ENCODE peak calls at places on chromosomes 1 and 21, in nine cellular contexts. J, P, V, X, Z, I, B, Y and A are unnamed samples.

GRCh38 chr1:53305650-53306049 is 22.2 kb downstream of the LRP8 start:
- DNase-seq in J (no peak), P (no peak), V (no peak), X (no peak), Z (no peak), I (no peak), B (no peak), Y (no peak), A (no peak)

GRCh38 chr1:87805661-87806376 is 477.1 kb downstream of the LMO4 start:
- DNase-seq in J (peak), P (peak), V (no peak), X (no peak), Z (no peak), I (peak), B (peak), Y (peak), A (no peak)

GRCh38 chr1:157286096-157286495 is 147.9 kb upstream of the ETV3 start:
- DNase-seq in J (no peak), P (no peak), V (no peak), X (no peak), Z (no peak), I (no peak), B (no peak), Y (no peak), A (no peak)

GRCh38 chr1:232138044-232138443 is 491.9 kb downstream of the SIPA1L2 start:
- DNase-seq in J (no peak), P (no peak), V (peak), X (no peak), Z (no peak), I (no peak), B (no peak), Y (no peak), A (no peak)

GRCh38 chr1:178232949-178233348 is 139.0 kb downstream of the RASAL2 start:
- DNase-seq in J (peak), P (no peak), V (no peak), X (no peak), Z (no peak), I (peak), B (peak), Y (peak), A (no peak)

GRCh38 chr1:69121708-69122107 is 446.0 kb upstream of the LRRC7 start:
- DNase-seq in J (peak), P (no peak), V (no peak), X (no peak), Z (no peak), I (peak), B (peak), Y (no peak), A (no peak)

GRCh38 chr1:65412256-65412983 is 8.0 kb upstream of the LEPR start:
- DNase-seq in J (no peak), P (peak), V (no peak), X (no peak), Z (no peak), I (peak), B (no peak), Y (no peak), A (no peak)

GRCh38 chr1:34460193-34460592 is 283.5 kb downstream of the C1orf94 start:
- DNase-seq in J (no peak), P (peak), V (no peak), X (no peak), Z (no peak), I (peak), B (peak), Y (no peak), A (no peak)

GRCh38 chr1:50658421-50659076 is 235.3 kb upstream of the DMRTA2 start:
- DNase-seq in J (peak), P (no peak), V (no peak), X (no peak), Z (no peak), I (peak), B (peak), Y (peak), A (no peak)

GRCh38 chr1:966603-967295 is 467 bp downstream of the PLEKHN1 start:
- DNase-seq in J (peak), P (peak), V (peak), X (peak), Z (peak), I (peak), B (peak), Y (peak), A (peak)

DNA sequence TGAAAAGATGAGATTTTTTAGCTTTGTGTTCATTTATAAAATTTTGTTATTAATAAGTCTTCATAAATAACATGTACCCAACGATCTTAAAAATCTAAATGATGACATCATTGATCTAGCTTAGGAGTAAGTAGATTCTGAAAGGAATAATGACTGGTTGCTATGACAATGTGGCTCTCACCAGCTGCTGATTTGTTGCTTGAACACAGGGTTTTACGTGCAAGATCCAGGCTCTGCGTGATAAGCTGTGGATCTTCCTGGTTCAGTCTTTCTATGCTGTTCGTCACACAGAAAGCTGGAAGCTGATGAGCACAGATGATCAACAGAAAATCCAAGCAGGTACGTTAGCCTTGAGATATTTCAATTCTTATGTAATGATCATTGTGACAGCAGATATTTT is 49.1 kb upstream of the C1orf146 start:
- DNase-seq in J (no peak), P (no peak), V (no peak), X (no peak), Z (no peak), I (no peak), B (no peak), Y (peak), A (no peak)
- TF ChIP-seq CTCF in J (no peak), P (no peak), V (no peak), X (no peak), Z (no peak), I (no peak), B (no peak), Y (no peak), A (no peak)

GRCh38 chr21:36966846-36967657 is 583 bp upstream of the HLCS start:
- DNase-seq in J (peak), P (no peak), V (no peak), X (no peak), Z (no peak), I (no peak), B (no peak), Y (no peak), A (peak)

GRCh38 chr21:36964398-36964797 is 2.1 kb downstream of the HLCS start:
- DNase-seq in J (no peak), P (no peak), V (no peak), X (no peak), Z (no peak), I (no peak), B (no peak), Y (no peak), A (no peak)

GRCh38 chr21:36965720-36966065 is 776 bp downstream of the HLCS start:
- DNase-seq in J (no peak), P (no peak), V (no peak), X (no peak), Z (no peak), I (no peak), B (no peak), Y (no peak), A (no peak)

GRCh38 chr21:36964832-36965719 is 1.4 kb downstream of the HLCS start:
- DNase-seq in J (no peak), P (no peak), V (no peak), X (no peak), Z (no peak), I (no peak), B (no peak), Y (no peak), A (no peak)

DNA sequence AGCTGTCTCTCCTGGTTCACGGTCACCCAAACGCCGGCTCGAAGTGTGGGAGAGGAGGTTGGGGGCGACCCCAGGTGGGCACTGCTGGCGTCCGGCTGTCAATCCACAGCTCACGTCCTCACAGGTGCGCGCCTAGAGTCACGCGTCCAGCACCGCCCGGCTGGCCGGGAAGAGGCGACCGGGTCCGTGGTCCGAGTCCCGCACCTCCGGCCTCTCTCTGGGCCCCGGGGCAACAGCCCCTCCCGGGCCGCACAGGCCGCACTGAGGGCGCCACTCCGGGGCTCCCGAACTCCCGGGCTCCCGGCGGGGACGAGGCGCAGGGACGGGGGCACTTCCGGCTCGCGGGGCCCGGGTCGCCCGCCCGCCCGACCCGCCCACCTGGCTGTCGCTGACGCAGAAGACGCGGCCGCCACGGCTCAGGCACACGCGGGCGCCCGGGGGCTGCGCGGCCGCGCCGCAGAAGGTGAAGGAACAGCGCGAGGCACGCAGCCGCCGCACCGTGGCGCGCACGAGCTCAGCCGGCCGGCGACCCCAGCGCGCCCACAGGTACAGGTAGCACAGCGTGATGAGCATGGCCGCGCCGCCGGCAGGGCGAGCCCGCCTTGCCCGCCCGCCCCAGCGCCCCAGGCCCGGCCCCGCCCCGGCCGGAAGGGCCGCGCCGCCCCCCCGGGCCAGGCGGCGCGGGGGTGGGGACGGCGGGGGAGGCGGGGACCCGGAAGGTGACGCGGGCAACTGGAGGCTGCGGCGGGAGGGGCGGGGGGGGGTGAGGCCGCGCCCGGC is at the start of gene HLCS:
- DNase-seq in J (peak), P (peak), V (peak), X (peak), Z (peak), I (peak), B (peak), Y (peak), A (peak)
- TF ChIP-seq CTCF in J (peak), P (no peak), V (no peak), X (peak), Z (peak), I (no peak), B (no peak), Y (peak), A (peak)

GRCh38 chr1:21216835-21217811 is 40.4 kb upstream of the EIF4G3 start:
- DNase-seq in J (peak), P (peak), V (peak), X (peak), Z (peak), I (peak), B (peak), Y (peak), A (peak)

GRCh38 chr1:21212126-21212525 is 35.4 kb upstream of the EIF4G3 start:
- DNase-seq in J (no peak), P (peak), V (no peak), X (no peak), Z (no peak), I (no peak), B (peak), Y (peak), A (no peak)

GRCh38 chr1:21220815-21221214 is 44.1 kb upstream of the EIF4G3 start:
- DNase-seq in J (peak), P (no peak), V (no peak), X (no peak), Z (no peak), I (no peak), B (peak), Y (peak), A (no peak)

GRCh38 chr1:21219674-21220073 is 43.0 kb upstream of the EIF4G3 start:
- DNase-seq in J (no peak), P (no peak), V (no peak), X (no peak), Z (no peak), I (no peak), B (no peak), Y (no peak), A (no peak)

GRCh38 chr1:21217812-21218596 is 41.3 kb upstream of the EIF4G3 start:
- DNase-seq in J (no peak), P (peak), V (peak), X (no peak), Z (peak), I (peak), B (no peak), Y (peak), A (peak)
- TF ChIP-seq CTCF in J (peak), P (peak), V (peak), X (peak), Z (no peak), I (peak), B (peak), Y (peak), A (peak)

GRCh38 chr1:29706936-29707335 is 470.6 kb downstream of the PTPRU start:
- DNase-seq in J (peak), P (peak), V (peak), X (no peak), Z (peak), I (peak), B (peak), Y (peak), A (no peak)
- TF ChIP-seq CTCF in J (peak), P (peak), V (peak), X (peak), Z (no peak), I (peak), B (peak), Y (peak), A (peak)

GRCh38 chr1:13576926-13577325 is 6.7 kb upstream of the PDPN start:
- DNase-seq in J (no peak), P (no peak), V (no peak), X (no peak), Z (no peak), I (no peak), B (no peak), Y (no peak), A (no peak)
- TF ChIP-seq CTCF in J (no peak), P (no peak), V (no peak), X (no peak), Z (no peak), I (no peak), B (no peak), Y (no peak), A (no peak)